ENCODE peak calls at places on chromosomes 4 and X, in seven cellular contexts. S, Y, F, T, P, D and V are unnamed samples.

GRCh38 chrX:34656467-34656841 is 631 bp downstream of the TMEM47 start:
- DNase-seq in S (no peak), Y (no peak), F (no peak), T (no peak), P (no peak), D (no peak), V (no peak)

GRCh38 chrX:154714925-154715324 is 36.0 kb downstream of the GAB3 start:
- DNase-seq in S (peak; percentile 68), Y (peak; percentile 56), F (no peak), T (no peak), P (peak; percentile 67), D (no peak), V (peak; percentile 40)

GRCh38 chr4:85298037-85298436 is 176.9 kb upstream of the ARHGAP24 start:
- DNase-seq in S (no peak), Y (no peak), F (no peak), T (no peak), P (no peak), D (no peak), V (no peak)

GRCh38 chr4:108270466-108271450 is 102.0 kb upstream of the LEF1 start:
- DNase-seq in S (no peak), Y (peak; percentile 83), F (no peak), T (no peak), P (no peak), D (no peak), V (no peak)

GRCh38 chr4:127055349-127055748 is 577.4 kb upstream of the INTU start:
- DNase-seq in S (no peak), Y (peak; percentile 91), F (no peak), T (no peak), P (no peak), D (peak; percentile 7), V (no peak)

GRCh38 chr4:7108046-7108625 is 40.3 kb upstream of the GRPEL1 start:
- DNase-seq in S (no peak), Y (no peak), F (no peak), T (no peak), P (no peak), D (no peak), V (no peak)

GRCh38 chrX:16578218-16578617 is 71.7 kb upstream of the S100G start:
- DNase-seq in S (no peak), Y (peak; percentile 28), F (no peak), T (no peak), P (no peak), D (no peak), V (no peak)

GRCh38 chrX:9611436-9612145 is 146.7 kb downstream of the TBL1X start:
- DNase-seq in S (no peak), Y (no peak), F (no peak), T (no peak), P (no peak), D (no peak), V (no peak)

GRCh38 chr4:182062936-182063335 is 180.3 kb upstream of the TENM3 start:
- DNase-seq in S (no peak), Y (peak; percentile 89), F (no peak), T (no peak), P (no peak), D (no peak), V (no peak)

GRCh38 chrX:87167841-87168240 is 349.8 kb upstream of the KLHL4 start:
- DNase-seq in S (no peak), Y (no peak), F (no peak), T (no peak), P (no peak), D (no peak), V (no peak)

GRCh38 chr4:94550352-94550751 is 98.6 kb downstream of the PDLIM5 start:
- DNase-seq in S (no peak), Y (no peak), F (no peak), T (no peak), P (no peak), D (no peak), V (no peak)